ENCODE peak calls at places on chromosome X, in five cellular contexts. D is GM10248, Y is progenitor cell of endocrine pancreas, C is HEK293T, I is WTC11. O is an unnamed sample.

GRCh38 chrX:133590703-133591505 is 175.6 kb upstream of the GPC4 start:
- DNase-seq in D (no peak), Y (no peak), C (no peak), I (no peak), O (no peak)

GRCh38 chrX:56800801-56801200 is 71.8 kb downstream of the NBDY start:
- DNase-seq in D (peak; percentile 13), Y (no peak), C (no peak), I (no peak), O (peak; percentile 63)

GRCh38 chrX:19303216-19303880 is 40.4 kb upstream of the PDHA1 start:
- DNase-seq in D (no peak), Y (no peak), C (no peak), I (no peak), O (no peak)

GRCh38 chrX:49172280-49172780 is 632 bp downstream of the PLP2 start:
- DNase-seq in D (peak; percentile 62), Y (no peak), C (no peak), I (no peak), O (peak; percentile 66)

GRCh38 chrX:20267924-20268701 is 1.4 kb upstream of the RPS6KA3 start:
- DNase-seq in D (peak; percentile 35), Y (peak; percentile 11), C (no peak), I (peak; percentile 59), O (no peak)

GRCh38 chrX:39900788-39901170 is 197.0 kb downstream of the BCOR start:
- DNase-seq in D (no peak), Y (no peak), C (peak; percentile 31), I (no peak), O (no peak)

GRCh38 chrX:103157511-103158316 is 57.2 kb upstream of the BEX4 start:
- DNase-seq in D (peak; percentile 29), Y (no peak), C (peak; percentile 62), I (no peak), O (no peak)

GRCh38 chrX:43881410-43882293 is 598 bp downstream of the MAOB start:
- DNase-seq in D (no peak), Y (peak; percentile 12), C (no peak), I (no peak), O (no peak)

GRCh38 chrX:112704226-112704625 is 24.5 kb upstream of the LHFPL1 start:
- DNase-seq in D (no peak), Y (no peak), C (no peak), I (no peak), O (no peak)

GRCh38 chrX:8138252-8138651 is 32.8 kb downstream of the VCX2 start:
- DNase-seq in D (no peak), Y (no peak), C (no peak), I (no peak), O (no peak)

GRCh38 chrX:12425496-12425895 is 287.2 kb downstream of the FRMPD4 start:
- DNase-seq in D (no peak), Y (no peak), C (no peak), I (no peak), O (no peak)

GRCh38 chrX:152821145-152821765 is 9.3 kb downstream of the CETN2 start:
- DNase-seq in D (no peak), Y (peak; percentile 17), C (peak; percentile 75), I (peak; percentile 65), O (no peak)